ENCODE peak calls at places on chromosomes 4 and X, in ten cellular contexts. J is trophoblast cell, W is mammary epithelial cell, U is H9, P is HepG2, E is neuronal stem cell, Q is endothelial cell of umbilical vein, D is OCI-LY7, S is PC-3, T is mesenchymal stem cell. I is an unnamed sample.

GRCh38 chrX:103586659-103587058 is 1.3 kb downstream of the TCEAL4 start:
- DNase-seq in J (no peak), W (no peak), U (no peak), P (no peak), E (no peak), Q (peak; percentile 1), D (no peak), S (no peak), T (no peak), I (no peak)

GRCh38 chr4:173178144-173178543 is 9.5 kb downstream of the GALNT7 start:
- DNase-seq in J (no peak), W (no peak), U (no peak), P (no peak), E (no peak), Q (no peak), D (no peak), S (no peak), T (no peak), I (no peak)

GRCh38 chr4:24912252-24913098 is at the start of gene CCDC149:
- DNase-seq in J (peak; percentile 47), W (peak; percentile 61), U (peak; percentile 86), P (peak; percentile 13), E (peak; percentile 51), Q (peak; percentile 43), D (no peak), S (peak; percentile 79), T (peak; percentile 64), I (peak; percentile 84)

GRCh38 chr4:113064244-113064643 is 14.8 kb downstream of the ANK2 start:
- DNase-seq in J (no peak), W (no peak), U (peak; percentile 90), P (peak; percentile 16), E (peak; percentile 87), Q (no peak), D (no peak), S (no peak), T (no peak), I (no peak)

GRCh38 chr4:22465996-22466395 is 49.9 kb downstream of the ADGRA3 start:
- DNase-seq in J (no peak), W (no peak), U (no peak), P (no peak), E (no peak), Q (no peak), D (no peak), S (no peak), T (no peak), I (no peak)

GRCh38 chr4:55398461-55398860 is 2.7 kb downstream of the TMEM165 start:
- DNase-seq in J (no peak), W (peak; percentile 83), U (no peak), P (no peak), E (no peak), Q (no peak), D (no peak), S (peak; percentile 74), T (peak; percentile 78), I (peak; percentile 39)

GRCh38 chrX:13048265-13048664 is 3.8 kb upstream of the FAM9C start:
- DNase-seq in J (no peak), W (peak; percentile 79), U (no peak), P (no peak), E (no peak), Q (no peak), D (no peak), S (peak; percentile 62), T (peak; percentile 50), I (no peak)

GRCh38 chr4:24988776-24989175 is 42.0 kb downstream of the LGI2 start:
- DNase-seq in J (no peak), W (peak; percentile 26), U (peak; percentile 84), P (peak; percentile 13), E (no peak), Q (peak; percentile 61), D (no peak), S (peak; percentile 65), T (peak; percentile 39), I (no peak)

GRCh38 chr4:40070387-40070786 is 13.7 kb downstream of the N4BP2 start:
- DNase-seq in J (no peak), W (no peak), U (no peak), P (no peak), E (no peak), Q (no peak), D (no peak), S (no peak), T (no peak), I (no peak)

GRCh38 chr4:53886090-53886489 is 178.3 kb downstream of the CHIC2 start:
- DNase-seq in J (no peak), W (peak; percentile 67), U (no peak), P (peak; percentile 60), E (no peak), Q (no peak), D (no peak), S (no peak), T (no peak), I (no peak)

DNA sequence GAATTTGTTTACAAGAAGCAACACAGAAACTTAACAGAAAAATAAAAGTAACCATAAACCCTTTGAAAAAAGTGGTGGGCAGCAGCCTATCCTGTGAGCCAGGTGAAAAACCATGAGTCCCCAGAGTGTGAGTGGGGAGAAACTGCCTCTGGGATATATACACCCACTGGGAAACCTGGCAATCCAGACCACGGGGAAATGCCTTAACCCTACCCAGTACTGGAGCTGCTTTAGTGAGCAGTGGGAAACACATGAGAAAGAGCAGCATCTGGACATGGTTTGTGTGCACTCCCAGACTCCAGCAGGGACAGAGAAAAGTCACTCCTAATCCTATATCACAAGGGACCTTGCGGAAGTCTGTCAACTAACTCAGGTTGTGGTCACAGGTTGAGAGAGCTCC is 39.4 kb downstream of the UGT2A2 start:
- DNase-seq in J (no peak), W (no peak), U (no peak), P (no peak), E (no peak), Q (no peak), D (no peak), S (no peak), T (no peak), I (no peak)
- H2AFZ ChIP-seq in J (no peak overlapping the region), W (no peak overlapping the region), U (no peak overlapping the region), P (no peak overlapping the region), E (no peak overlapping the region), Q (no peak overlapping the region), D (no peak overlapping the region), S (no peak overlapping the region), T (no peak overlapping the region), I (no peak overlapping the region)

DNA sequence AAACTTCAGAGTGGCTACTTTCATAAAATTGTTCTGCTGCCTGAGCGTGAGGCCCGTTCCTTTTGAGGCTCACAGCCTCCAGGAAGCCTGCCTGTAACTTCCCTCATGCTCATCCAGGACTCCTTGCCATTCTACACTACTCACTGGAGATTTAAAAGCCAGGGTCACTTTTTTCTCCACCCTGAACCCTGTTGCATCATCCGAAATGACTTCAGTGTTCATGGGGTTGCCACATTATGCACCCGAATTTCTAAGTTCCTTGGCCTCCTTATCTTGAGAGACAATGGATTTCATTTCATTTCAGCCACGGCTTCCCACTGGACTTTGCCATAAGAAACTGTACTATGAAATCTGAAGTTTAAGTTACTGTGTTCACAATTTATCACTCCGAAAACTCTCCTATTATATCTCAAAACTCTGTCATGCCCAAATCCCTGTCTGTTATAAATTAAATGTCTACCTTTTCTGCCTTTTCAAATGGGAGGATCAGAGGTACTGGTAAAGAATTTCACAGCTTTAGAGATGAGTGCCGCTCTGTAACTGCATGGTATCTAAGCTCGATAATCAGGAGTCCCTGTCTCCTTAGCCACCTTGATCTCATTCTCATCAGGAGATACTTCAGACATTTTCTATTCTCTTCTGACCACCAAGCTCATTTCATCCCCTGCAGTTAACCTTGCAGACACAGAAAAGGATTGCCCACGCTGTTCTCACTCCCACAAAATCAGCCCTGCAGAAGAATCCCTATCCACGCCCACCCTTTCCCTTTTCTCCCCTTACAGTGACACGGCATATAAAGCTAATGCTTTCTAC is 59.9 kb downstream of the TRIML1 start:
- DNase-seq in J (no peak), W (no peak), U (no peak), P (no peak), E (no peak), Q (no peak), D (no peak), S (no peak), T (no peak), I (no peak)
- H2AFZ ChIP-seq in J (no peak overlapping the region), W (no peak overlapping the region), U (no peak overlapping the region), P (no peak overlapping the region), E (no peak overlapping the region), Q (no peak overlapping the region), D (no peak overlapping the region), S (no peak overlapping the region), T (no peak overlapping the region), I (no peak overlapping the region)

DNA sequence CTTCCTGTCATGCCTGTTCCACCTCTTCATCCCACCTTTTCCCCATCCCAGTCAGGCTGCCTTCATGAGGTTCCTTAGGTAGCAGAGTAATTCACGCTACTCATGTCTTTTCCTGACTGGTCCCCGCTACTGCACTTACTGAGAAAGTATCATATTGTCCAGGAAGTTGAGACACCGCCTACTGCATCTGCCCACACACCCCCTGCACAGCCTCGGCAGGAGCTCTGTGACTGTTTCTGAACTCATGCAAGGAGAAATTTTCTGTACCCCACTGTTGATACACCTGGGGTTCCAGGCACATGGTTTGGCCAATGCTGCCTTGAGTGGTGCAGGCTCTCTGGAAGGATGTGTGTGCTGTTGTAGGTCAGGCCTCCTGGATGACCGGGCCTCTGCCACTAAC is 39.6 kb downstream of the HADH start:
- DNase-seq in J (no peak), W (no peak), U (no peak), P (no peak), E (no peak), Q (no peak), D (peak; percentile 43), S (no peak), T (no peak), I (no peak)
- H2AFZ ChIP-seq in J (no peak overlapping the region), W (no peak overlapping the region), U (no peak overlapping the region), P (no peak overlapping the region), E (no peak overlapping the region), Q (no peak overlapping the region), D (no peak overlapping the region), S (no peak overlapping the region), T (no peak overlapping the region), I (no peak overlapping the region)

DNA sequence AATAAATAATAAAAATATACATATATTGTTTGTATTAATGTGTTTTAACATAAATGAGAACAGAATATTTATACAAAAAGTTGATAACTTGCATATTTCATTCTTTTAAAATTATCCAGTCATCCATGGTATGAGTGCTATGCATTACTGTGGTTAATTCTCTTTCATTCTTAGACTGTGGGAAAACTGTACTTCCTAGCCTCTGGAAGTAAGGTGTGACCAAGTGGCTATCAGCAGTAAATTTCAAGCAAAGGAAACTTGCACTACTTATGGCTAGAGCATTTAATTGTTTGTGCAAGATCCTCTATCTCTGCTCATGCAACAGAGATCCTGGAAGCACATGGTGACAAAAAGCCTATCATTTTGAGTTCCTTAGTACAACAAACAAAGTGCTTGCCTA is 1054.5 kb upstream of the PABPC4L start:
- DNase-seq in J (no peak), W (no peak), U (no peak), P (no peak), E (no peak), Q (no peak), D (no peak), S (no peak), T (peak; percentile 15), I (no peak)
- H2AFZ ChIP-seq in J (no peak overlapping the region), W (no peak overlapping the region), U (no peak overlapping the region), P (no peak overlapping the region), E (peak overlapping the region; percentile 20), Q (no peak overlapping the region), D (no peak overlapping the region), S (no peak overlapping the region), T (no peak overlapping the region), I (no peak overlapping the region)